ENCODE peak calls at places on chromosomes 3 and 15, in nine cellular contexts. B is naive thymus-derived CD4-positive, alpha-beta T cell; H is fibroblast of lung; Y is tibial artery; W is A549; A is ovary; V is mucosa of descending colon; R is right cardiac atrium; N is heart right ventricle. E is an unnamed sample. For H3K9me3, the result is how much of the 10 kb centered on the place peaks cover.

GRCh38 chr3:193593666-193594025 is 638 bp downstream of the OPA1 start:
- DNase-seq in B (peak), Y (no peak), R (no peak), H (peak), V (no peak), N (no peak), A (no peak), W (peak), E (no peak)

GRCh38 chr15:43469867-43470266 is 23.1 kb downstream of the TP53BP1 start:
- DNase-seq in H (peak), A (no peak), Y (no peak), B (no peak), R (no peak), W (no peak), N (no peak), V (no peak), E (no peak)

GRCh38 chr3:126468028-126468891 is 7.4 kb downstream of the ZXDC start:
- DNase-seq in B (no peak), N (no peak), R (no peak), V (no peak), Y (peak), A (no peak), W (no peak), H (no peak), E (no peak)

GRCh38 chr3:99953596-99953995 is 135.9 kb downstream of the CMSS1 start:
- DNase-seq in N (no peak), W (no peak), V (no peak), R (no peak), H (no peak), Y (no peak), A (no peak), B (no peak), E (no peak)

GRCh38 chr3:49539659-49540560 is 14.4 kb upstream of the BSN start:
- DNase-seq in W (peak), H (peak), N (peak), B (peak), Y (peak), A (peak), V (peak), R (peak), E (peak)

GRCh38 chr3:78972617-78973301 is 795.0 kb downstream of the ROBO1 start:
- DNase-seq in V (no peak), A (no peak), H (no peak), W (no peak), Y (no peak), B (no peak), N (no peak), R (no peak), E (no peak)

GRCh38 chr3:138862924-138863775 is 28.4 kb upstream of the PIK3CB start:
- DNase-seq in R (peak), W (peak), V (peak), N (peak), Y (no peak), H (peak), B (no peak), A (no peak), E (no peak)

GRCh38 chr15:69810441-69811071 is 287.2 kb downstream of the TLE3 start:
- DNase-seq in R (no peak), B (no peak), N (peak), Y (no peak), V (no peak), H (peak), W (no peak), A (no peak), E (no peak)

GRCh38 chr15:39075756-39076341 is 505.0 kb upstream of the THBS1 start:
- DNase-seq in N (no peak), R (no peak), H (no peak), B (no peak), Y (no peak), A (no peak), W (no peak), V (no peak), E (no peak)

GRCh38 chr15:72784233-72784876 is 797 bp upstream of the ADPGK start:
- DNase-seq in H (peak), A (peak), N (peak), R (no peak), Y (no peak), V (no peak), W (peak), B (no peak), E (no peak)

GRCh38 chr3:89488800-89489580 is 381.6 kb downstream of the EPHA3 start:
- DNase-seq in R (no peak), N (no peak), W (no peak), Y (no peak), V (no peak), A (no peak), H (peak), B (no peak), E (no peak)

GRCh38 chr15:62975515-62975914 is 67.0 kb upstream of the TPM1 start:
- DNase-seq in R (no peak), V (peak), N (no peak), A (no peak), B (no peak), H (no peak), W (peak), Y (no peak), E (no peak)

GRCh38 chr3:187718802-187719201 is 16.4 kb upstream of the RTP2 start:
- DNase-seq in N (no peak), R (no peak), A (no peak), Y (no peak), W (no peak), H (no peak), V (no peak), B (no peak), E (no peak)

GRCh38 chr3:44117239-44117638 is 124.4 kb upstream of the TOPAZ1 start:
- DNase-seq in N (no peak), W (no peak), A (no peak), R (no peak), Y (no peak), H (no peak), B (no peak), V (no peak), E (no peak)

DNA sequence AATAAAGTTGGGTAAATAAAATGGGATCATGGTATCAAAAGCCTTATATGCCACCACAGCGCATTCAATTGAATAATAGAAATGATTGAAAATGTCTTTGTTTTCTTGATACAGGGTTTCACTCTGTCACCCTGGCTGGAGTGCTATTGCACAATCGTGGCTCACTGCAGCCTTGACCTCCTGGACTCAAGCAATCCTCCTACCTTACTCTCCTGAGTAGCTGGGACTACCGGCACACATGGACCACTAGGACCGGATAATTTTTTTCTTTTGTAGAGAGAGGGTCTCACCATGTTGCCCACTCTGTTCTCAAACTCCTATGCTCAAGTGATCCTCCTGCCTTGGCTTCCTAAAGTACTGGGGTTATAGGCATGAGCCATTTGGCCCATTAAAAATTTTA is 33.8 kb upstream of the BBX start:
- DNase-seq in N (no peak), H (no peak), W (no peak), A (no peak), R (no peak), V (no peak), Y (no peak), B (no peak), E (no peak)
- H3K9me3 ChIP-seq in N (under half), H (under half), W (under half), A (under half), R (under half), V (under half), Y (under half), B (under half), E (under half)

GRCh38 chr15:87080547-87080946 is 1000.9 kb downstream of the AGBL1 start:
- DNase-seq in W (no peak), V (no peak), H (no peak), Y (no peak), R (no peak), A (no peak), N (no peak), B (no peak), E (no peak)

DNA sequence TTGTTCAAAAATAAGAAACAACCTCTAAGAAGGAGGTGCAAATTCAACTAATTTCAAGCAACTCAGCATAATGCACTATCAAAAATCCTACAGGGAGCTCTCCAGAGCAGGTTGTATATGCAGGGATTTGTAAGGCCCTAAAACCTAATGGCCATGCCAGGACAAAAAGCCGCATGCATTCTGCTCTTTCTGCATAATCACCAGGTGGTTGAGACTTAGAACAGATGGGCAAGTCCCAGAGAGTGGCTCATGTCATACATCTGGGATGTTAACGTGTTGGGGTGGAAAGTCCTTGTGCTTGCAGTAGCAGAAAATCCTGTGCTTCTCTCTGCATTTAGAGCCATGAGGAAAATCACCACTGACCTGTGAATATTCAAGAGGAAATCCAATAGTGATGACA is 1002.9 kb downstream of the AGBL1 start:
- DNase-seq in A (no peak), B (no peak), H (no peak), N (no peak), V (no peak), R (no peak), Y (no peak), W (no peak), E (no peak)
- H3K9me3 ChIP-seq in A (under half), B (under half), H (under half), N (under half), V (under half), R (under half), Y (under half), W (under half), E (under half)

GRCh38 chr15:22226034-22226790 is 145.9 kb downstream of the OR4M2 start:
- DNase-seq in W (no peak), R (no peak), V (no peak), B (no peak), H (no peak), Y (no peak), A (no peak), N (no peak), E (no peak)

GRCh38 chr15:22227961-22228762 is 147.8 kb downstream of the OR4M2 start:
- DNase-seq in W (no peak), Y (no peak), R (no peak), B (no peak), V (no peak), N (no peak), H (no peak), A (no peak), E (no peak)

GRCh38 chr15:22227411-22227810 is 147.1 kb downstream of the OR4M2 start:
- DNase-seq in V (no peak), R (no peak), A (no peak), N (no peak), B (no peak), W (no peak), H (no peak), Y (no peak), E (no peak)

GRCh38 chr15:22229971-22230815 is 149.9 kb downstream of the OR4M2 start:
- DNase-seq in A (no peak), Y (no peak), N (no peak), W (no peak), V (no peak), B (no peak), H (no peak), R (no peak), E (no peak)

DNA sequence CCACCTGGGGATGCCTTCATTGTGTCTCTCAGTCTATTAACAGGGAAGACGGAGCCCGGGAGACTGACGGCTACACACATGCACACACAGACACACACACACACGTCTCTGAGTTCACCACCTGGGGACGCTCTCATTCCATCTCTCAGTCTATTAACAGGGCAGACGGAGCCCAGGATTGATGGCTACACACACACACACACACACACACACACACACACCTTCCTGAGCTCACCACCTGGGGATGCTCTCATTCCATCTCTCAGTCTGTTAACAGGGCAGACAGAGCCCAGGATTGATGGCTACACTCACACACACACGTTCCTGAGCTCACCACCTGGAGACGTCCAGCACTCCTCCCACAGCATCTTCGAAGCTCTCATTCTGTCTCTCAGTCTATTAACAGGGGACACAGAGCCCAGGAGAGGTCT is 143.9 kb downstream of the OR4M2 start:
- DNase-seq in V (no peak), R (no peak), B (no peak), W (no peak), Y (no peak), N (no peak), H (no peak), A (no peak), E (no peak)
- H3K9me3 ChIP-seq in V (half or more), R (under half), B (under half), W (under half), Y (under half), N (under half), H (under half), A (under half), E (under half)

GRCh38 chr15:25022233-25022632 is 67.4 kb downstream of the SNRPN start:
- DNase-seq in W (no peak), H (peak), A (no peak), R (no peak), Y (no peak), V (no peak), B (no peak), N (no peak), E (no peak)
- H3K9me3 ChIP-seq in W (under half), H (under half), A (under half), R (under half), Y (under half), V (half or more), B (under half), N (half or more), E (under half)

DNA sequence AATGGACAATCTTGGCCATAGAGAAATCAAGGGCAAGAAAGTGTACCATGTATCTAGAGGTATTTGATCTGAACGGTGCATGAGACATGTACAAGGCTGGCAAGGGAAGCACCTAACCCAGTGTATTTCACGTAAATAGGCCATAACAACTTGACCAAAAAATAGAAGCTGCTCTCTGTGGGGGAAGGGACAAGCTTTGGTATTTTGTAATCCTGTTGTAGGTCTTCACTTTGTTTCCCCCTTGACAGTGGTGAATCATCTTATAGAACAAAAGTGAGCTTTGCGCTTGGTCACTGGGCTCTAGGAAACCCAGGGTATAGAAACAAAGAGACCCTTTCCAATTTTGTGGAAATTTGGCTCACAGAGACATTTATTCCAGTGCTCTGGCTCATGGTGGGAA is 21.0 kb downstream of the LARS2 start:
- DNase-seq in N (no peak), V (no peak), W (no peak), R (no peak), B (no peak), A (no peak), H (no peak), Y (no peak), E (no peak)
- H3K9me3 ChIP-seq in N (under half), V (under half), W (under half), R (under half), B (under half), A (under half), H (under half), Y (under half), E (under half)

GRCh38 chr15:97470417-97470816 is 490.1 kb upstream of the ARRDC4 start:
- DNase-seq in R (no peak), V (no peak), H (no peak), Y (no peak), W (no peak), A (no peak), B (no peak), N (no peak), E (no peak)
- H3K9me3 ChIP-seq in R (under half), V (under half), H (under half), Y (under half), W (under half), A (under half), B (under half), N (under half), E (under half)

DNA sequence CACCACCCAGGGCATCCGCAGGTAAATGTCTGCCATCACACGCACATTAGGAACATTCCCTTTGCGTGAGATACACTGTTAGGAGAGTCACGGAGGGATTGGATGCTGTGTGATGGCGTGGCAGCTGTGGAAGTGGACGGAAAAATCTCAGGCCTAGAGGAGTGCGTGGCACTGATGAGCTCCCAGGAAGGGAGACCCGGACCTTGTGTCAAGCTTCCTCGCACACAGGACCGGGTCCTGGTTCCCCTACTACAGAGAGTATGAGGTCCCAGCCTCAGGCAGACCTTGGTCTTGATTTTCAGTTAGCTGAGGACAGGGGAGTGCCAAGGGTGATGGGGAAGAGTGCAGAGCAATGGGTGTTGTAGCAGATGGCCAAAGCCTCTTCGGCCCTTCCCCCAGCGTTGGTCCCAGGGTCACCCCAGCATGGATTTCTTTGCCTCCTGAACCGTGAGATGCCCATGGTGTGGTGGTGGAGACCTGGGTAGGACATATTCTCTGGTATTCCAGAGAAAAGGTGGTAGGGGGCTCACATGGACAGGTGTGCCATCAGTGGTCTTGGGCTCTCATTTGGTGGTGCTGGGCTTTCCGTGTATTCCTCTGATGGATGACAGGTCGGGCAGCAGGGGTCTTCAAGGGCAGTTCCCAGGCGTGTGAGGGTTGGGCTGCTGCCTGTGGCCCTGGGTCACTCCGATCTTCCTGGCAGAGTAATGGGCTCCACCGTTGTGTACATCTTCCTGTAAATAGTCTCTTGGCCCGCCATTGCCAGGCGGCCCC is 105.1 kb downstream of the SNRPN start:
- DNase-seq in W (no peak), R (no peak), B (no peak), V (no peak), N (no peak), H (no peak), A (no peak), Y (no peak), E (no peak)
- H3K9me3 ChIP-seq in W (half or more), R (half or more), B (half or more), V (half or more), N (half or more), H (under half), A (half or more), Y (half or more), E (half or more)

DNA sequence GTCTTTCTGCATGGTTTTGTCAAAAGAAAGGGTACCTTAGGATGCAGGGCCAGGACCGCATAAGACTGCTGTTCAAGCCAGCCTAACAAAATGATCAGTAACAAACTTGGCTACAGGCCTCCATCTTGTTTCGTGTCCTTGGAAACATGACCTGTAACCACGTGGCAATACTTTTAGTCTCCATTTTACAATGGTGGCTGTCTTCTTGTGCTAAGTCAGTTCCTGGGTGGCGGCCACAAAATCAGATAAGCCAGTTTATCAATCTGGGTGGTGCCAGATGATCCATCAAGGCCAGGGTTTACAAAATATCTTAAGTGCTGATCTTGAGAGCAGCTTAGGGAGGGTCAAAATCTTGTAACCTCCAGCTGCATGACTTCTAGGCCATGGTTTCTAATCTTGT is 57.1 kb upstream of the GK5 start:
- DNase-seq in B (no peak), V (no peak), N (no peak), H (no peak), W (no peak), A (no peak), R (no peak), Y (no peak), E (no peak)
- H3K9me3 ChIP-seq in B (under half), V (under half), N (under half), H (under half), W (under half), A (under half), R (under half), Y (under half), E (under half)

GRCh38 chr3:34947849-34948248 is 691.5 kb upstream of the ARPP21 start:
- DNase-seq in Y (no peak), R (no peak), H (no peak), W (no peak), V (no peak), B (no peak), N (no peak), A (no peak), E (no peak)

GRCh38 chr3:34948431-34948971 is 690.8 kb upstream of the ARPP21 start:
- DNase-seq in N (no peak), W (no peak), H (no peak), Y (no peak), R (no peak), A (no peak), B (no peak), V (no peak), E (no peak)
- H3K9me3 ChIP-seq in N (under half), W (under half), H (under half), Y (under half), R (under half), A (under half), B (under half), V (under half), E (under half)